ENCODE peak calls at places on chromosomes 5 and 9, in eight cellular contexts. R, W, V, O, S, A, Y and M are unnamed samples.

GRCh38 chr9:105860526-105860925 is 166.2 kb downstream of the TMEM38B start:
- DNase-seq in R (no peak), W (no peak), V (no peak), O (no peak), S (no peak), A (no peak), Y (no peak), M (no peak)

GRCh38 chr9:115694014-115694413 is 459.6 kb upstream of the PAPPA start:
- DNase-seq in R (peak; percentile 93), W (no peak), V (peak; percentile 97), O (no peak), S (peak; percentile 88), A (no peak), Y (peak; percentile 8), M (no peak)

GRCh38 chr5:56026863-56027300 is 32.1 kb upstream of the IL6ST start:
- DNase-seq in R (peak; percentile 78), W (no peak), V (peak; percentile 86), O (no peak), S (peak; percentile 59), A (no peak), Y (no peak), M (no peak)

GRCh38 chr5:171152382-171152781 is 156.7 kb upstream of the TLX3 start:
- DNase-seq in R (peak; percentile 37), W (no peak), V (peak; percentile 36), O (no peak), S (peak; percentile 36), A (no peak), Y (no peak), M (no peak)

GRCh38 chr9:35026671-35027070 is 37.1 kb downstream of the DNAJB5 start:
- DNase-seq in R (no peak), W (no peak), V (peak; percentile 33), O (no peak), S (no peak), A (no peak), Y (no peak), M (no peak)

GRCh38 chr9:91800473-91800872 is 149.6 kb downstream of the ROR2 start:
- DNase-seq in R (no peak), W (no peak), V (no peak), O (peak; percentile 58), S (no peak), A (no peak), Y (no peak), M (no peak)

GRCh38 chr9:112896131-112896530 is 5.5 kb upstream of the SLC46A2 start:
- DNase-seq in R (no peak), W (no peak), V (no peak), O (no peak), S (no peak), A (no peak), Y (no peak), M (no peak)

GRCh38 chr5:141992349-141992963 is 20.4 kb downstream of the GNPDA1 start:
- DNase-seq in R (peak; percentile 64), W (peak; percentile 73), V (peak; percentile 75), O (peak; percentile 83), S (peak; percentile 54), A (peak; percentile 85), Y (peak; percentile 79), M (peak; percentile 76)

GRCh38 chr5:173880306-173880985 is 7.7 kb upstream of the CPEB4 start:
- DNase-seq in R (peak; percentile 94), W (no peak), V (peak; percentile 66), O (no peak), S (peak; percentile 92), A (no peak), Y (no peak), M (no peak)

GRCh38 chr9:69745716-69746538 is 13.9 kb downstream of the PTAR1 start:
- DNase-seq in R (peak; percentile 57), W (no peak), V (peak; percentile 42), O (no peak), S (no peak), A (no peak), Y (no peak), M (no peak)

GRCh38 chr9:84343111-84343521 is 2.6 kb upstream of the SLC28A3 start:
- DNase-seq in R (peak; percentile 17), W (no peak), V (peak; percentile 90), O (no peak), S (peak; percentile 85), A (no peak), Y (no peak), M (no peak)

GRCh38 chr9:95757026-95757425 is 118.5 kb upstream of the ERCC6L2 start:
- DNase-seq in R (peak; percentile 81), W (no peak), V (peak; percentile 95), O (no peak), S (peak; percentile 25), A (no peak), Y (no peak), M (no peak)

GRCh38 chr9:95753762-95754465 is 121.6 kb upstream of the ERCC6L2 start:
- DNase-seq in R (no peak), W (no peak), V (peak; percentile 52), O (peak; percentile 81), S (no peak), A (no peak), Y (no peak), M (peak; percentile 34)

GRCh38 chr9:95755421-95755730 is 120.1 kb upstream of the ERCC6L2 start:
- DNase-seq in R (no peak), W (no peak), V (no peak), O (no peak), S (no peak), A (no peak), Y (no peak), M (no peak)

GRCh38 chr9:95756101-95756500 is 119.4 kb upstream of the ERCC6L2 start:
- DNase-seq in R (no peak), W (no peak), V (no peak), O (no peak), S (no peak), A (no peak), Y (no peak), M (no peak)

DNA sequence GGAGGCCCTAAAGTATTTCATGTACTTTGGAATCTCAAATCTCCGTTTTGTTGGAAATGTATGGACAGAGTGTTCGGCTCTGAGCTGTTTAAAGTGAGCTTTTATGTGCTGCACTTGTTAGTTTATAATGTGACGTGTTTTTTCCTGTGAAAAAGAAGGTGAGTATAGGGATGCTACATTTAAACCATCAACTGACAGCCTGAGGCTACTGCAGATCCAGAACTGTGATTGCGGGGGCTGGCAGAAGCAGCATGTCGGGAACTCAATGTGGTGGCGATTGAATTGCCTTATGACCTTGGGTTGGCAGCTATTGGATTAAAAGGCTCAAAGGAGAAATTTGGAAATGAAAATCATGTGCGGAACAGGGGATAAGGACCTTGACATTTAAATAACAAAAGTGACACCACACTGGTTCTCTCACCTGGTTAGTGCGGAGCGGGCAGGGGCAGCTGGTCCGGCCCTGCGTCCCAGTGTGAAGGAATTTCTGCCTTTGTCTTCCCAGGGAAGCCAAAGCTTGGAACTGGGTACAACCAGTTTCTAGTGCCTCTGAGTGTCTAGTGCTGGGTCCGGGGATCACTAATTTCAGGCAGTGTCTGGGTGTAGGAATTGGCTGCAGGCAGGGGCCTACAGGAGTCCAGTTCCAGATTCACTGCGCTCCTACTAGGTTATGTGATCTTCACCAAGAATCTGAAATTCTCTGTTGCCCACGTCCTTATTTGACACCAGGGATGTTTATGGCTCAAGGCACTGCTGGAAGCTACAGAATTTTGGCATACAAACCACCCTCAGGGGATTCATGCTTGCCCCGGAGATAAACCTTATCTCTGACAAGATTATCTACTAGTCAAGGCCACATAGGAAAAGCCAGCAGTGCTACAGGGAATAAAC is 120.7 kb upstream of the ERCC6L2 start:
- DNase-seq in R (no peak), W (no peak), V (no peak), O (no peak), S (no peak), A (no peak), Y (no peak), M (no peak)
- H3K4me3 ChIP-seq in R (no peak overlapping the region), W (no peak overlapping the region), V (no peak overlapping the region), O (no peak overlapping the region), S (no peak overlapping the region), A (no peak overlapping the region), Y (no peak overlapping the region), M (no peak overlapping the region)

GRCh38 chr5:157271740-157272271 is 5.9 kb downstream of the CYFIP2 start:
- DNase-seq in R (no peak), W (peak; percentile 77), V (no peak), O (no peak), S (no peak), A (no peak), Y (peak; percentile 71), M (no peak)
- H3K27ac ChIP-seq in R (no peak overlapping the region), W (peak overlapping the region; percentile 74), V (no peak overlapping the region), O (no peak overlapping the region), S (no peak overlapping the region), A (no peak overlapping the region), Y (peak overlapping the region; percentile 65), M (peak overlapping the region; percentile 90)

GRCh38 chr9:86337469-86338107 is 16.6 kb downstream of the TUT7 start:
- DNase-seq in R (no peak), W (no peak), V (no peak), O (no peak), S (no peak), A (no peak), Y (no peak), M (no peak)
- H3K4me3 ChIP-seq in R (no peak overlapping the region), W (peak overlapping the region; percentile 0), V (no peak overlapping the region), O (no peak overlapping the region), S (no peak overlapping the region), A (no peak overlapping the region), Y (no peak overlapping the region), M (no peak overlapping the region)

GRCh38 chr9:2127486-2127885 is 112.3 kb downstream of the SMARCA2 start:
- DNase-seq in R (peak; percentile 46), W (no peak), V (peak; percentile 60), O (no peak), S (peak; percentile 20), A (no peak), Y (no peak), M (no peak)
- H3K27ac ChIP-seq in R (no peak overlapping the region), W (peak overlapping the region; percentile 18), V (no peak overlapping the region), O (peak overlapping the region; percentile 80), S (no peak overlapping the region), A (peak overlapping the region; percentile 85), Y (peak overlapping the region; percentile 66), M (peak overlapping the region; percentile 40)

DNA sequence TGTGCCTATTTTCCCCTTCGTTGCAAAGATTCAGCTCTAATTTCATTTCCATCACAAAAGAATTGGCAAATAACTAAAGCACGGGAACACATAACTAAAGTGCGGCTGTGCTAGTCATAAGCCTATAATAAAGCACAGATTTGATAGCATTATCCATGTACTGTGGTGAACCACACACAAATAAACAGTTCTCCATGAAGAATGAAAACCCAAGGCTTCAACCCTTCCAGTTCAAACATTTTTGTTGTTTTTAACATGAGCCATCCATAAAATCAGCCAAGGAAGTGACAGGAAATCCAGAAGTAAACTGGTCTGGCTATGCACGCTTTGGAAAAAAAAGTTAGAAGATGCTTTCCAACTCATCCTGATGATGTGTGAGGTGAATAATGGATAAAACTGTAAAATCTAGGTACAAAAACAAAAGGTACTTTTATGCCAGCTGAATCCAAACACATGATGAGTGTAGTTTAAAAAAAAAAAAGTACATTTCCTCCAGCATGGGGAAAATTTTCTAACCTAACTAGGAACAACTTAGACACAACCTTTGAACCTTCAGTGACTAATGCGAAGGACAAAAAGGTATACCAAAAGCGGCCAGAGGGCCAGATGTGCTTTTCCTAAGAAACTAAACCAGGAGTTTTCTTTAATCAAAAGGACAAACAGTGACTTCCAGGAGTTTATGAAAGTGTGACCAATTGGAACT is 10.2 kb downstream of the ZNF608 start:
- DNase-seq in R (peak; percentile 77), W (no peak), V (peak; percentile 33), O (no peak), S (peak; percentile 38), A (no peak), Y (no peak), M (no peak)
- H3K4me3 ChIP-seq in R (peak overlapping the region; percentile 70), W (no peak overlapping the region), V (peak overlapping the region; percentile 1), O (peak overlapping the region; percentile 42), S (no peak overlapping the region), A (no peak overlapping the region), Y (no peak overlapping the region), M (peak overlapping the region; percentile 44)